ENCODE peak calls at places on chromosomes 4 and X, in five cellular contexts. E is MM.1S, Z is PC-3, C is neural progenitor cell, D is HCT116. H is an unnamed sample.

GRCh38 chr4:139229534-139230039 is 50.4 kb downstream of the MGARP start:
- DNase-seq in Z (peak; percentile 62), D (peak; percentile 50), C (peak; percentile 40), E (peak; percentile 67), H (peak; percentile 70)

GRCh38 chr4:41185614-41186609 is 28.4 kb downstream of the APBB2 start:
- DNase-seq in C (no peak), D (no peak), Z (peak; percentile 58), E (no peak), H (peak; percentile 30)

GRCh38 chr4:3648731-3649130 is 116.5 kb upstream of the LRPAP1 start:
- DNase-seq in D (no peak), C (no peak), Z (no peak), E (no peak), H (no peak)

GRCh38 chr4:150779707-150780106 is 197.8 kb downstream of the MAB21L2 start:
- DNase-seq in E (no peak), Z (no peak), D (no peak), C (no peak), H (no peak)

GRCh38 chr4:71456841-71457240 is 118.0 kb downstream of the SLC4A4 start:
- DNase-seq in Z (peak; percentile 92), E (no peak), D (no peak), C (no peak), H (peak; percentile 51)

GRCh38 chrX:47743504-47743903 is 84.5 kb upstream of the UXT start:
- DNase-seq in D (no peak), C (no peak), Z (no peak), E (no peak), H (no peak)

GRCh38 chr4:77092832-77093800 is 17.3 kb upstream of the CCNI start:
- DNase-seq in C (no peak), Z (peak; percentile 40), E (peak; percentile 24), D (no peak), H (no peak)

GRCh38 chrX:3699841-3700381 is 13.5 kb downstream of the PRKX start:
- DNase-seq in Z (no peak), E (peak; percentile 33), D (no peak), C (no peak), H (no peak)

GRCh38 chr4:113776679-113777078 is 15.1 kb upstream of the CAMK2D start:
- DNase-seq in Z (no peak), C (no peak), D (no peak), E (no peak), H (no peak)
- TF ChIP-seq EZH2phosphoT487 in Z (no peak), C (no peak), D (no peak), E (no peak), H (no peak)

GRCh38 chrX:25021132-25021498 is 5.3 kb upstream of the ARX start:
- DNase-seq in C (no peak), D (no peak), Z (no peak), E (no peak), H (no peak)
- TF ChIP-seq EZH2 in C (peak; percentile 2), D (no peak), Z (no peak), E (no peak), H (no peak)

DNA sequence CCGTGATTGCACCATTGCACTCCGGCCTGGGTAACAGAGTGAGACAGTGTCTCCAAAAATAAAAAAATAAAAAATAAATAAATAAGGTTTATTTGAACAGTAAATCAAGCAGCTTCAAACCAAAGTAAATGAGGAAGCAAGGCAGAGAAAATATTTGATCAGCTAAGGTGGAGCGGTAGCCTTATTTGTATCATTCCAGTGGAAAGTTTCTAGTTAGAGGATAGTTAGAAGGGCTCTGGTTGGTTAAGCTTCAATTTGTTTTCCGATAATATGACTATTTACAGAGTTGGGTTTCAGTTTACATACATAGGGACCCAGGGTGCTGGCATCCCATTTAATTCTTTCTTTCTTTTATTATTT is 21.8 kb upstream of the OPHN1 start:
- DNase-seq in E (no peak), D (no peak), C (no peak), Z (no peak), H (no peak)
- TF ChIP-seq EZH2phosphoT487 in E (no peak), D (no peak), C (no peak), Z (no peak), H (no peak)

DNA sequence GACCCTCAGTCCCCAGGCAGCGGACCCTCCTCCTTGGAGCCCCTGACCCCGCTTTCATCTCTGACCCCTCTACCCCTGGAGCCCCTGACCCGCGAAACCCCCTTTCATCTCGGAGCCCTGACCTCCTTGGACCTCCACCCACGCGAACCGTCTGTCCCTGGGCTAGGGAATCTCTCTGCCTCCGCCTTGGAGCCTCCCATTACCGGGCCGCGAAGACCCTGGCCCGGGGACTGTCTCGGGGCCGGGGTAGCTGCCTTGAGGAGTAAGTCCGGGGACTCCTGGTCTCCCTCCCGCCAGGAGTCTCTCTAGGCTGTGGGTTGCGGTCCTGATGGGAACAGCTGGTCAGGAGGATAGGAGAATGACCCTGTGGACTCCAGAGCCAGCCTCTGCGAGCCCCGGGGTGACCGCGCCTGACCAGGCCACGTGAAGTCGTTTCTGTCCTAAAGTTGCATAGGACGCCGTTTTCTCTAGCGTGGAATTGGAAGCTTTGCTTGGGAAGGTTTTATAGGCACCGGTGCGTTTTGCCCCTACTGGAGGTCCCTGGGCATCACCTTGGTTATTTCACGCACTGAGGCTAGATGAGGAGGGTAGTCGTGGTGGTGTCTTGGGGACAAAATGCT is 824 bp downstream of the TBC1D14 start:
- DNase-seq in Z (peak; percentile 14), D (no peak), E (no peak), C (peak; percentile 57), H (peak; percentile 59)
- TF ChIP-seq EZH2 in Z (no peak), D (no peak), E (no peak), C (no peak), H (no peak)

GRCh38 chr4:143482753-143483362 is 30.6 kb upstream of the SMARCA5 start:
- DNase-seq in E (peak; percentile 48), Z (peak; percentile 74), D (peak; percentile 28), C (peak; percentile 20), H (peak; percentile 47)
- TF ChIP-seq EZH2phosphoT487 in E (no peak), Z (no peak), D (no peak), C (no peak), H (no peak)

DNA sequence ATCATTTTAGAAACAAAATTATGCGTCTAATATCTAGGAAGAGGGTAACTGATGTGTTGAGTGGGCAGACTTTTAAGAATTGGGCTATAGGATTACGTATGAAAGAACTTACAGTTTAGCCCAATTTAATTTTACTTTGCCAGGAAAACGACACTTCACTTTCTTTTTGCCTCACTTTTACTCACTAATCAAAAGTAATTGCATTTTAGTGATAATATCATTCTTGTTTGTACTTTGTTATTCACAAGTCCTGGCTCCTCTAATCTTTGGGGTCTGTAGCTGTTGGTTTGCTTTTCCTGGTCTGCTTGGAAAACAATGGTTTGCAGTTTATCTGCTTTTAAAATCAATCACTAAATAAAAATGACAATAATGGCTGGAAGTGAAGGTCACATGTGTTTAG is 2.9 kb upstream of the ARX start:
- DNase-seq in C (no peak), D (no peak), Z (no peak), E (no peak), H (no peak)
- TF ChIP-seq EZH2 in C (no peak), D (no peak), Z (no peak), E (no peak), H (no peak)

GRCh38 chr4:184099033-184099432 is 118.6 kb downstream of the ENPP6 start:
- DNase-seq in C (no peak), Z (no peak), D (no peak), E (no peak), H (no peak)

GRCh38 chr4:184102488-184102887 is 115.2 kb downstream of the ENPP6 start:
- DNase-seq in Z (no peak), E (no peak), C (no peak), D (no peak), H (no peak)

GRCh38 chr4:184101711-184102110 is 116.0 kb downstream of the ENPP6 start:
- DNase-seq in D (no peak), C (no peak), E (no peak), Z (no peak), H (no peak)

GRCh38 chr4:184099541-184099966 is 118.1 kb downstream of the ENPP6 start:
- DNase-seq in C (no peak), E (no peak), Z (no peak), D (no peak), H (peak; percentile 54)

GRCh38 chr4:184100297-184100885 is 117.3 kb downstream of the ENPP6 start:
- DNase-seq in Z (peak; percentile 35), D (peak; percentile 10), E (peak; percentile 26), C (peak; percentile 67), H (peak; percentile 51)
- TF ChIP-seq EZH2phosphoT487 in Z (no peak), D (no peak), E (no peak), C (no peak), H (no peak)

H was measured in hepatocyte.